ENCODE peak calls at places on chromosomes 13 and 19, in ten cellular contexts. T, W, E, N, B, F, D, H, Q and U are unnamed samples.

GRCh38 chr19:48618278-48618915 is 581 bp downstream of the RPL18 start:
- DNase-seq in T (no peak), W (no peak), E (no peak), N (no peak), B (no peak), F (peak), D (no peak), H (peak), Q (no peak), U (no peak)

GRCh38 chr19:18848860-18849661 is 17.3 kb downstream of the UPF1 start:
- DNase-seq in T (no peak), W (no peak), E (peak), N (no peak), B (peak), F (peak), D (peak), H (peak), Q (no peak), U (no peak)

GRCh38 chr13:113105032-113105993 is at the start of gene F7:
- DNase-seq in T (no peak), W (no peak), E (no peak), N (no peak), B (no peak), F (no peak), D (peak), H (no peak), Q (no peak), U (no peak)

GRCh38 chr13:53198017-53198416 is 169.4 kb downstream of the OLFM4 start:
- DNase-seq in T (no peak), W (no peak), E (no peak), N (peak), B (no peak), F (no peak), D (no peak), H (no peak), Q (no peak), U (no peak)

GRCh38 chr13:90918551-90918950 is 428.9 kb upstream of the MIR17HG start:
- DNase-seq in T (no peak), W (no peak), E (no peak), N (peak), B (no peak), F (peak), D (no peak), H (no peak), Q (no peak), U (no peak)

GRCh38 chr19:48813123-48813911 is 2.5 kb upstream of the BCAT2 start:
- DNase-seq in T (no peak), W (no peak), E (no peak), N (no peak), B (no peak), F (no peak), D (no peak), H (no peak), Q (no peak), U (no peak)

GRCh38 chr19:42254083-42254849 is 662 bp downstream of the ERF start:
- DNase-seq in T (peak), W (peak), E (peak), N (peak), B (peak), F (peak), D (peak), H (peak), Q (peak), U (no peak)

GRCh38 chr19:13149628-13150186 is 468 bp downstream of the STX10 start:
- DNase-seq in T (peak), W (no peak), E (peak), N (peak), B (peak), F (peak), D (peak), H (peak), Q (no peak), U (no peak)

GRCh38 chr13:64371045-64371444 is 2859.1 kb downstream of the PCDH9 start:
- DNase-seq in T (no peak), W (no peak), E (no peak), N (no peak), B (no peak), F (no peak), D (no peak), H (no peak), Q (no peak), U (no peak)

GRCh38 chr13:36193151-36193855 is 21.1 kb downstream of the SOHLH2 start:
- DNase-seq in T (no peak), W (no peak), E (no peak), N (no peak), B (no peak), F (peak), D (no peak), H (no peak), Q (no peak), U (no peak)

GRCh38 chr13:44240611-44241010 is 133.0 kb upstream of the SERP2 start:
- DNase-seq in T (no peak), W (no peak), E (no peak), N (no peak), B (no peak), F (no peak), D (no peak), H (no peak), Q (no peak), U (no peak)

GRCh38 chr13:107730835-107731234 is 484.5 kb downstream of the LIG4 start:
- DNase-seq in T (no peak), W (no peak), E (no peak), N (no peak), B (no peak), F (peak), D (no peak), H (no peak), Q (no peak), U (no peak)

GRCh38 chr13:73168993-73169401 is 110.2 kb downstream of the KLF5 start:
- DNase-seq in T (no peak), W (no peak), E (no peak), N (no peak), B (no peak), F (peak), D (peak), H (no peak), Q (no peak), U (no peak)

GRCh38 chr19:10421240-10421948 is 1.1 kb downstream of the PDE4A start:
- DNase-seq in T (no peak), W (no peak), E (no peak), N (peak), B (no peak), F (no peak), D (no peak), H (no peak), Q (no peak), U (no peak)

GRCh38 chr19:2476451-2477140 is 669 bp downstream of the GADD45B start:
- DNase-seq in T (no peak), W (peak), E (peak), N (peak), B (peak), F (peak), D (peak), H (peak), Q (peak), U (no peak)

GRCh38 chr13:113351514-113352026 is 12.4 kb downstream of the GRTP1 start:
- DNase-seq in T (no peak), W (no peak), E (no peak), N (no peak), B (no peak), F (no peak), D (no peak), H (peak), Q (no peak), U (no peak)

GRCh38 chr13:86757236-86757978 is 913.8 kb upstream of the SLITRK5 start:
- DNase-seq in T (no peak), W (no peak), E (no peak), N (no peak), B (no peak), F (no peak), D (no peak), H (no peak), Q (peak), U (no peak)

GRCh38 chr13:33446821-33447481 is 161.4 kb upstream of the STARD13 start:
- DNase-seq in T (no peak), W (no peak), E (no peak), N (peak), B (no peak), F (no peak), D (no peak), H (no peak), Q (no peak), U (no peak)

GRCh38 chr13:79943633-79944032 is 397.3 kb downstream of the SPRY2 start:
- DNase-seq in T (no peak), W (no peak), E (no peak), N (no peak), B (no peak), F (no peak), D (no peak), H (no peak), Q (no peak), U (no peak)

GRCh38 chr13:50375792-50376191 is 360.5 kb downstream of the KCNRG start:
- DNase-seq in T (no peak), W (no peak), E (no peak), N (no peak), B (no peak), F (peak), D (no peak), H (no peak), Q (no peak), U (no peak)

GRCh38 chr19:56076413-56076998 is 44.6 kb downstream of the ZNF787 start:
- DNase-seq in T (peak), W (peak), E (no peak), N (peak), B (no peak), F (peak), D (peak), H (peak), Q (peak), U (no peak)

GRCh38 chr19:41016488-41017071 is 25.5 kb downstream of the CYP2B6 start:
- DNase-seq in T (no peak), W (no peak), E (no peak), N (no peak), B (no peak), F (no peak), D (no peak), H (no peak), Q (no peak), U (no peak)

GRCh38 chr13:106997219-106997618 is 429.3 kb upstream of the ARGLU1 start:
- DNase-seq in T (no peak), W (no peak), E (no peak), N (no peak), B (no peak), F (no peak), D (no peak), H (no peak), Q (no peak), U (no peak)

GRCh38 chr19:40530091-40530901 is 46.4 kb upstream of the SHKBP1 start:
- DNase-seq in T (peak), W (peak), E (peak), N (peak), B (no peak), F (peak), D (no peak), H (no peak), Q (peak), U (no peak)

GRCh38 chr13:43128504-43128929 is 105.1 kb downstream of the DNAJC15 start:
- DNase-seq in T (no peak), W (no peak), E (no peak), N (no peak), B (no peak), F (no peak), D (no peak), H (no peak), Q (no peak), U (no peak)

GRCh38 chr19:15926484-15926883 is 7.8 kb downstream of the CYP4F11 start:
- DNase-seq in T (no peak), W (no peak), E (no peak), N (no peak), B (no peak), F (no peak), D (no peak), H (no peak), Q (no peak), U (no peak)

GRCh38 chr19:52946322-52947310 is 16.1 kb downstream of the ZNF816 start:
- DNase-seq in T (no peak), W (no peak), E (peak), N (no peak), B (peak), F (peak), D (peak), H (no peak), Q (no peak), U (no peak)

GRCh38 chr19:409515-410242 is 732 bp upstream of the C2CD4C start:
- DNase-seq in T (no peak), W (no peak), E (no peak), N (peak), B (no peak), F (no peak), D (no peak), H (peak), Q (no peak), U (no peak)

GRCh38 chr19:7870571-7871279 is 3.5 kb downstream of the PRR36 start:
- DNase-seq in T (peak), W (no peak), E (peak), N (peak), B (no peak), F (peak), D (peak), H (no peak), Q (peak), U (no peak)
- H3K27ac ChIP-seq in T (peak), W (no peak), E (no peak), N (peak), B (peak), F (no peak), D (peak), H (no peak), Q (no peak), U (peak)

DNA sequence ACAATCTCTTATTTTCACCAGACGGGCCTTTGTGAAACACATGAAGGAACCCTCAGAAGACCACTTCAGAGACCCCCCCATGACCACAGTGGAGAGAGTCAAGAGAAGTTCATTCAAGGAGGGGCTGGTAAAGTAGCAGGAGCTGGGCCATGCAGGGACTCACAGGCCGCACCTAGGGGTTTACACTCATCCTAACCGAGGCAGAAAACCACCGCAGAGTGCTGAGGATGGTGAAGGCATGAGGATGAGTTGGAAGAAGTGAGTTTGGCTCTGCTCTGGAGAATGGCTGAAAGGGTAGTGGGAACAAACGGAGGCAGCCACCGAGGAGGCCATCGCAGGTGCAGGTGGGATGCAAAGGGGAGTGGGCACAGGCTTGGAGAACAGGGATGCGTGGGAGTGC is 1046.9 kb downstream of the UQCRFS1 start:
- DNase-seq in T (no peak), W (no peak), E (no peak), N (no peak), B (no peak), F (no peak), D (no peak), H (no peak), Q (no peak), U (no peak)
- H3K4me3 ChIP-seq in T (no peak), W (no peak), E (no peak), N (no peak), B (no peak), F (no peak), D (no peak), H (no peak), Q (no peak), U (no peak)

GRCh38 chr19:5850189-5850588 is 1.1 kb downstream of the FUT3 start:
- DNase-seq in T (no peak), W (no peak), E (no peak), N (no peak), B (no peak), F (no peak), D (peak), H (no peak), Q (no peak), U (no peak)
- H3K27ac ChIP-seq in T (no peak), W (no peak), E (peak), N (no peak), B (no peak), F (no peak), D (peak), H (no peak), Q (no peak), U (peak)

DNA sequence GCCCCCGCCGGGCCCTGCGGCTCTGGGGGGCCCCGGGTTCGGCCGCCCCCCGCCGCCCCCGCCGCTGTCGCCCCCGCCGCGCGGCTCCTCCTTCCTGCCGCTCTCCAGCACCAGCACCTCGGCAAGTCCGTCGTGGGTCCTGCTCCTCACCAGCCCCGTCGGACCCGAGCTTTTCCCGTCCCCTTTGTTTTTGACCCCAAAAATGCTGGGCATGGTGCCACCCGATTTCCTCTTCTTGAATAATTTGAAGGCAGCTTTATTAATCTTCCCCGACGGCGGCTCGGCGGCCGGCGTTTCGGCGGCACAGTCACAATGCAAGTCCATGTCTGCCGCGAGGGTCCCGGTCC is 945 bp downstream of the AMER2 start:
- DNase-seq in T (no peak), W (no peak), E (no peak), N (no peak), B (no peak), F (peak), D (no peak), H (no peak), Q (no peak), U (no peak)
- H3K4me3 ChIP-seq in T (peak), W (no peak), E (peak), N (peak), B (peak), F (peak), D (peak), H (peak), Q (peak), U (no peak)

GRCh38 chr19:46297700-46298476 is 1.0 kb downstream of the HIF3A start:
- DNase-seq in T (no peak), W (no peak), E (no peak), N (peak), B (peak), F (no peak), D (peak), H (no peak), Q (no peak), U (no peak)
- H3K27ac ChIP-seq in T (no peak), W (no peak), E (peak), N (peak), B (peak), F (no peak), D (peak), H (peak), Q (no peak), U (peak)

GRCh38 chr19:38737297-38737865 is 6.9 kb downstream of the CAPN12 start:
- DNase-seq in T (no peak), W (no peak), E (peak), N (no peak), B (no peak), F (no peak), D (no peak), H (no peak), Q (no peak), U (no peak)

GRCh38 chr19:38735257-38735686 is 9.0 kb downstream of the CAPN12 start:
- DNase-seq in T (no peak), W (no peak), E (peak), N (no peak), B (no peak), F (no peak), D (peak), H (peak), Q (peak), U (no peak)

GRCh38 chr19:38737921-38738731 is 6.1 kb downstream of the CAPN12 start:
- DNase-seq in T (no peak), W (no peak), E (no peak), N (no peak), B (no peak), F (no peak), D (no peak), H (peak), Q (no peak), U (no peak)

GRCh38 chr19:38736036-38736412 is 8.2 kb downstream of the CAPN12 start:
- DNase-seq in T (no peak), W (no peak), E (peak), N (no peak), B (peak), F (peak), D (peak), H (peak), Q (peak), U (no peak)

DNA sequence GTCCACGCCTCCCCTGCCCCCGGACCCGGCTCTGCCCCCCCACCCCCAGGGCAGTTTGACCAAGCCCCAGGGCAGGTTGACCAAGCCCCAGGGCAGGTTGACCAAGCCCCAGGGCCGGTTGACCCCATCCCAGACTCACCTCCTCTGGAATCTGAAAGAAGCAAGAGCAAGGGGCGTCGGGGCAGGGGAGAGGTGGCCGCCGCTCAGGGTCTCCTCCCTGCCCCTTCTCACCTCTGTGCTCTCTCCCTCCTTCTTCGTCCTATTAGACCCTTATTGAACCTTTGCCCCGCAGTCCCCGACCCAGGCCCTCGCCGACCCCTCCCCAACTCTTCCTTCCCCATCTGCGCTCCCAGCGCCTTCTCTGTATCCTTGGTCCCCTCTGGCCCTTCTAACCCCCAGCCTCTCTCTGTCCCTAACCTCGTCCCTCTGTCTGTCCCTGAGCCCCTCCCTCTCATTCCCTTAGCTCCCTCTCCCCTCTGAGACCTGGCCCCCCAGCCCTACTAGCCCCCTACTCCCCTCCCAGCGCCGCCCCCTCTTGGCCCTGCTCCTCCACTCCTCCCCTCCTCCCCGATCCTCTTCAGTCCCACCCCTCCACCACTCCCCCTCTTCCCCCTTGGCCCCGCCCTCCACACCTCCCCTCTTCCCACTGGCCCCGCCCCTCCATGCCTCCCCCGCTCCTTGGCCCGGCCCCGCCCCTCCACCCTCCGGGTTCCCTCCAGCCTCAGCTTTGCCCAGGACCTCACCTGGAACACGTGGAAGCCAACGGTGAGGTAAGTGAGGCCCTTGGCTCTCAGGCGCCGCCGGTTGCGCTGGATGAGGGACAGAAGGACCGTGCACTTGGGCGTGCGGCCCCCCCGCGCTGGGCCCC is 7.6 kb downstream of the CAPN12 start:
- DNase-seq in T (no peak), W (peak), E (peak), N (peak), B (no peak), F (peak), D (peak), H (peak), Q (peak), U (no peak)
- H3K4me3 ChIP-seq in T (peak), W (peak), E (no peak), N (peak), B (peak), F (peak), D (peak), H (peak), Q (peak), U (peak)

DNA sequence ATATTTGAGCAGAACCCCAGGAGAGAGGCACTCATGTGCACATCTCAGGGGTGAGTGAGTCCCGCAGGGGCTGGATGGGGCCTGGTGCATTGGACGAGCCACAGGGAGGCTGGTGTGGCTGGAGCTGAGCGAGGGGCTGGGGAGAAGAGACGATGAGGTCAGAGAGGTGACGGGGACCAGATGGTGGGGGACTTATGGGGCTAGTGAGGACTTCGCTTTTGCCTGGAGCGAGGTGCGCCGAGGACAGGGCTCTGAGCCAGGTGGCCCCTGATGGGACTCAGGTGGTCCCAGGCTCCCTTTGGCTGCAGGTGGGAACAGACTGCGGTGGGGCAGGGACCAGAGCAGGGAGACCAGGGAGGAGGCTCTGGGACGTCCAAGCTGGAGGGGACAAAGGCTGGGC is 6.9 kb upstream of the FXYD3 start:
- DNase-seq in T (no peak), W (no peak), E (no peak), N (no peak), B (no peak), F (no peak), D (no peak), H (no peak), Q (no peak), U (no peak)
- H3K27ac ChIP-seq in T (no peak), W (no peak), E (no peak), N (no peak), B (no peak), F (no peak), D (no peak), H (no peak), Q (no peak), U (peak)